ENCODE peak calls at places on chromosome 21, in seven cellular contexts. Y, T, R, F, M, J and D are unnamed samples.

GRCh38 chr21:39932335-39932734 is 65.1 kb downstream of the PCP4 start:
- DNase-seq in Y (no peak), T (no peak), R (no peak), F (no peak), M (no peak), J (no peak), D (no peak)

GRCh38 chr21:28833181-28833580 is 159.5 kb downstream of the LTN1 start:
- DNase-seq in Y (no peak), T (no peak), R (no peak), F (no peak), M (no peak), J (no peak), D (no peak)

GRCh38 chr21:32940079-32941014 is 85.4 kb upstream of the OLIG2 start:
- DNase-seq in Y (no peak), T (no peak), R (peak), F (peak), M (peak), J (no peak), D (peak)

GRCh38 chr21:31860851-31861250 is 12.0 kb upstream of the HUNK start:
- DNase-seq in Y (no peak), T (no peak), R (no peak), F (no peak), M (no peak), J (no peak), D (no peak)

GRCh38 chr21:27134513-27134912 is 167.6 kb upstream of the ADAMTS5 start:
- DNase-seq in Y (no peak), T (peak), R (no peak), F (peak), M (no peak), J (no peak), D (no peak)

GRCh38 chr21:46239817-46240325 is 11.3 kb upstream of the LSS start:
- DNase-seq in Y (no peak), T (no peak), R (no peak), F (no peak), M (no peak), J (no peak), D (no peak)

GRCh38 chr21:27526451-27526850 is 559.6 kb upstream of the ADAMTS5 start:
- DNase-seq in Y (no peak), T (no peak), R (no peak), F (no peak), M (no peak), J (no peak), D (no peak)

GRCh38 chr21:32917392-32918135 is 108.2 kb upstream of the OLIG2 start:
- DNase-seq in Y (no peak), T (no peak), R (peak), F (no peak), M (no peak), J (no peak), D (no peak)

GRCh38 chr21:36976882-36977651 is 10.6 kb upstream of the HLCS start:
- DNase-seq in Y (no peak), T (peak), R (peak), F (peak), M (no peak), J (no peak), D (peak)

GRCh38 chr21:44425307-44425894 is 29.9 kb upstream of the LRRC3 start:
- DNase-seq in Y (no peak), T (no peak), R (no peak), F (no peak), M (no peak), J (no peak), D (no peak)

GRCh38 chr21:43717967-43718871 is 710 bp upstream of the PDXK start:
- DNase-seq in Y (no peak), T (no peak), R (peak), F (no peak), M (no peak), J (no peak), D (no peak)

GRCh38 chr21:35086357-35086756 is 37.3 kb upstream of the RUNX1 start:
- DNase-seq in Y (no peak), T (no peak), R (no peak), F (peak), M (no peak), J (no peak), D (no peak)

GRCh38 chr21:42474982-42475381 is 21.0 kb downstream of the RSPH1 start:
- DNase-seq in Y (no peak), T (no peak), R (no peak), F (no peak), M (no peak), J (peak), D (no peak)

GRCh38 chr21:29547998-29548397 is 249.3 kb downstream of the BACH1 start:
- DNase-seq in Y (no peak), T (no peak), R (no peak), F (no peak), M (no peak), J (no peak), D (no peak)

GRCh38 chr21:34227386-34227852 is 136.4 kb upstream of the KCNE2 start:
- DNase-seq in Y (no peak), T (no peak), R (no peak), F (peak), M (no peak), J (no peak), D (no peak)

GRCh38 chr21:27047331-27048314 is 80.7 kb upstream of the ADAMTS5 start:
- DNase-seq in Y (no peak), T (no peak), R (no peak), F (peak), M (no peak), J (no peak), D (no peak)

GRCh38 chr21:45954271-45954670 is 27.3 kb upstream of the COL6A1 start:
- DNase-seq in Y (no peak), T (no peak), R (no peak), F (peak), M (no peak), J (no peak), D (no peak)

GRCh38 chr21:42317341-42317741 is 2.1 kb upstream of the TFF3 start:
- DNase-seq in Y (no peak), T (no peak), R (no peak), F (no peak), M (peak), J (no peak), D (no peak)

GRCh38 chr21:31201548-31201947 is 142.5 kb downstream of the TIAM1 start:
- DNase-seq in Y (no peak), T (no peak), R (no peak), F (peak), M (no peak), J (no peak), D (no peak)

GRCh38 chr21:40053007-40053406 is 185.8 kb downstream of the PCP4 start:
- DNase-seq in Y (no peak), T (no peak), R (no peak), F (no peak), M (no peak), J (no peak), D (no peak)

GRCh38 chr21:31986035-31986856 is 113.4 kb downstream of the HUNK start:
- DNase-seq in Y (no peak), T (no peak), R (no peak), F (no peak), M (no peak), J (no peak), D (no peak)

GRCh38 chr21:38142226-38142625 is 114.6 kb upstream of the KCNJ15 start:
- DNase-seq in Y (no peak), T (no peak), R (no peak), F (no peak), M (no peak), J (no peak), D (no peak)

GRCh38 chr21:46161180-46161799 is 5.9 kb upstream of the FTCD start:
- DNase-seq in Y (no peak), T (no peak), R (no peak), F (no peak), M (no peak), J (no peak), D (no peak)

GRCh38 chr21:27776925-27777553 is 810.2 kb upstream of the ADAMTS5 start:
- DNase-seq in Y (no peak), T (no peak), R (no peak), F (peak), M (no peak), J (no peak), D (no peak)

GRCh38 chr21:37982496-37983318 is 66.5 kb upstream of the KCNJ6 start:
- DNase-seq in Y (no peak), T (no peak), R (no peak), F (no peak), M (no peak), J (no peak), D (no peak)

GRCh38 chr21:43585924-43586411 is 73.3 kb downstream of the HSF2BP start:
- DNase-seq in Y (no peak), T (peak), R (peak), F (peak), M (no peak), J (peak), D (peak)

GRCh38 chr21:45016491-45017375 is 57.6 kb upstream of the ADARB1 start:
- DNase-seq in Y (no peak), T (no peak), R (peak), F (no peak), M (no peak), J (no peak), D (no peak)

GRCh38 chr21:34688715-34689114 is 19.9 kb downstream of the CLIC6 start:
- DNase-seq in Y (no peak), T (no peak), R (no peak), F (no peak), M (no peak), J (no peak), D (no peak)

GRCh38 chr21:36150192-36150711 is 6.4 kb upstream of the DOP1B start:
- DNase-seq in Y (no peak), T (no peak), R (no peak), F (peak), M (no peak), J (no peak), D (no peak)